ENCODE peak calls at places on chromosomes 6 and 20, in six cellular contexts. V, X, O, J, S and E are unnamed samples.

GRCh38 chr6:34633785-34634184 is 62.8 kb downstream of the ILRUN start:
- DNase-seq in V (no peak), X (no peak), O (no peak), J (no peak), S (no peak), E (no peak)

GRCh38 chr6:143451531-143451930 is 926 bp downstream of the PEX3 start:
- DNase-seq in V (no peak), X (no peak), O (no peak), J (no peak), S (no peak), E (no peak)

GRCh38 chr20:22453244-22454080 is 130.9 kb downstream of the FOXA2 start:
- DNase-seq in V (peak), X (no peak), O (peak), J (no peak), S (no peak), E (no peak)

GRCh38 chr6:169381988-169382387 is 128.3 kb upstream of the THBS2 start:
- DNase-seq in V (no peak), X (no peak), O (no peak), J (no peak), S (no peak), E (no peak)

GRCh38 chr6:131660195-131660594 is 23.1 kb downstream of the ENPP3 start:
- DNase-seq in V (no peak), X (no peak), O (no peak), J (no peak), S (no peak), E (no peak)

GRCh38 chr6:10210052-10210451 is 204.8 kb downstream of the TFAP2A start:
- DNase-seq in V (peak), X (no peak), O (no peak), J (no peak), S (no peak), E (no peak)

GRCh38 chr6:20840675-20841074 is 306.4 kb downstream of the CDKAL1 start:
- DNase-seq in V (no peak), X (no peak), O (no peak), J (no peak), S (no peak), E (no peak)

GRCh38 chr20:12068146-12068545 is 150.5 kb downstream of the BTBD3 start:
- DNase-seq in V (no peak), X (no peak), O (no peak), J (no peak), S (no peak), E (no peak)

GRCh38 chr6:36616888-36617521 is 22.8 kb downstream of the SRSF3 start:
- DNase-seq in V (peak), X (no peak), O (peak), J (no peak), S (no peak), E (peak)

GRCh38 chr6:164825386-164825785 is 484.0 kb downstream of the C6orf118 start:
- DNase-seq in V (no peak), X (no peak), O (no peak), J (no peak), S (no peak), E (no peak)

GRCh38 chr6:138088307-138088744 is 18.9 kb downstream of the PERP start:
- DNase-seq in V (peak), X (no peak), O (no peak), J (no peak), S (no peak), E (peak)

GRCh38 chr6:21769405-21769851 is 175.9 kb downstream of the SOX4 start:
- DNase-seq in V (peak), X (no peak), O (no peak), J (no peak), S (no peak), E (peak)

GRCh38 chr20:2507875-2508630 is 662 bp downstream of the ZNF343 start:
- DNase-seq in V (no peak), X (no peak), O (no peak), J (peak), S (no peak), E (no peak)

GRCh38 chr6:124036384-124036783 is 232.7 kb downstream of the NKAIN2 start:
- DNase-seq in V (no peak), X (no peak), O (no peak), J (no peak), S (no peak), E (no peak)

GRCh38 chr20:57474816-57475215 is 50.1 kb downstream of the CTCFL start:
- DNase-seq in V (no peak), X (no peak), O (no peak), J (peak), S (no peak), E (no peak)

GRCh38 chr20:37539956-37540455 is 12.3 kb upstream of the BLCAP start:
- DNase-seq in V (no peak), X (no peak), O (no peak), J (no peak), S (no peak), E (no peak)

GRCh38 chr6:119172813-119173212 is 94.3 kb upstream of the FAM184A start:
- DNase-seq in V (no peak), X (no peak), O (no peak), J (no peak), S (no peak), E (no peak)

GRCh38 chr20:25491446-25492038 is 84.1 kb downstream of the GINS1 start:
- DNase-seq in V (no peak), X (no peak), O (no peak), J (no peak), S (no peak), E (no peak)

GRCh38 chr6:155265843-155266535 is 2.2 kb downstream of the CLDN20 start:
- DNase-seq in V (no peak), X (no peak), O (no peak), J (no peak), S (no peak), E (no peak)

GRCh38 chr20:31560094-31560899 is 44.8 kb upstream of the ID1 start:
- DNase-seq in V (peak), X (peak), O (peak), J (peak), S (peak), E (no peak)

GRCh38 chr6:145842693-145843546 is 28.3 kb upstream of the FBXO30 start:
- DNase-seq in V (no peak), X (no peak), O (no peak), J (no peak), S (no peak), E (no peak)

GRCh38 chr6:75349262-75349984 is 64.8 kb upstream of the TMEM30A start:
- DNase-seq in V (peak), X (no peak), O (peak), J (no peak), S (no peak), E (no peak)

GRCh38 chr6:119627908-119628669 is 278.5 kb upstream of the MAN1A1 start:
- DNase-seq in V (peak), X (peak), O (no peak), J (no peak), S (no peak), E (no peak)

GRCh38 chr20:8062781-8063180 is 43.2 kb upstream of the TMX4 start:
- DNase-seq in V (no peak), X (no peak), O (no peak), J (no peak), S (no peak), E (no peak)

GRCh38 chr6:151702851-151703629 is 104.4 kb upstream of the ESR1 start:
- DNase-seq in V (no peak), X (no peak), O (no peak), J (no peak), S (no peak), E (no peak)

GRCh38 chr6:50381106-50381415 is 331.3 kb upstream of the DEFB112 start:
- DNase-seq in V (no peak), X (no peak), O (no peak), J (no peak), S (no peak), E (no peak)

GRCh38 chr6:45116714-45117410 is 211.3 kb upstream of the RUNX2 start:
- DNase-seq in V (no peak), X (no peak), O (no peak), J (no peak), S (no peak), E (no peak)

GRCh38 chr20:58614366-58614765 is 36.7 kb upstream of the STX16 start:
- DNase-seq in V (no peak), X (no peak), O (no peak), J (no peak), S (no peak), E (no peak)

GRCh38 chr6:7140631-7141366 is 33.0 kb downstream of the RREB1 start:
- DNase-seq in V (peak), X (peak), O (peak), J (peak), S (peak), E (no peak)

GRCh38 chr6:98644063-98644462 is 190.3 kb upstream of the POU3F2 start:
- DNase-seq in V (no peak), X (no peak), O (no peak), J (no peak), S (no peak), E (no peak)

GRCh38 chr6:42050897-42051653 is 751 bp downstream of the TAF8 start:
- DNase-seq in V (no peak), X (no peak), O (no peak), J (peak), S (no peak), E (no peak)

GRCh38 chr6:147160593-147160992 is 43.6 kb upstream of the STXBP5 start:
- DNase-seq in V (no peak), X (no peak), O (no peak), J (no peak), S (no peak), E (no peak)

GRCh38 chr20:10802201-10802600 is 128.4 kb upstream of the JAG1 start:
- DNase-seq in V (no peak), X (no peak), O (no peak), J (no peak), S (no peak), E (no peak)

GRCh38 chr6:45441811-45442453 is 64.2 kb upstream of the SUPT3H start:
- DNase-seq in V (no peak), X (no peak), O (no peak), J (no peak), S (no peak), E (no peak)